ENCODE peak calls at places on chromosomes 6 and 20, in seven cellular contexts. V is stimulated activated CD8-positive, alpha-beta memory T cell treated with anti-CD3 and anti-CD28 coated beads, Interleukin-2, amount 100 ng/mL, for 48 hours; N is cardiac fibroblast; F is neural progenitor cell; L is activated T-helper 1 cell treated with anti-CD3 and anti-CD28 coated beads, Interleukin-2, amount 50 U/mL, for 16 hours; J is SHP77; P is colonic mucosa. U is an unnamed sample.

GRCh38 chr20:4320284-4320683 is 304.9 kb upstream of the RNF24 start:
- DNase-seq in V (no peak), N (no peak), F (no peak), L (no peak), J (no peak), P (no peak), U (no peak)

GRCh38 chr20:57803718-57804005 is 93.8 kb upstream of the PMEPA1 start:
- DNase-seq in V (no peak), N (no peak), F (no peak), L (no peak), J (no peak), P (no peak), U (no peak)

GRCh38 chr6:69895396-69895795 is 29.0 kb downstream of the COL19A1 start:
- DNase-seq in V (no peak), N (no peak), F (no peak), L (no peak), J (no peak), P (no peak), U (no peak)

GRCh38 chr20:59195316-59195993 is 31.8 kb downstream of the ZNF831 start:
- DNase-seq in V (no peak), N (no peak), F (no peak), L (no peak), J (no peak), P (peak; percentile 12), U (no peak)

GRCh38 chr6:160454303-160454702 is 106.1 kb downstream of the SLC22A3 start:
- DNase-seq in V (no peak), N (no peak), F (no peak), L (no peak), J (no peak), P (no peak), U (no peak)

GRCh38 chr6:2639167-2639566 is 111.6 kb downstream of the MYLK4 start:
- DNase-seq in V (no peak), N (no peak), F (no peak), L (no peak), J (no peak), P (no peak), U (no peak)

GRCh38 chr6:108492131-108492766 is 68.5 kb upstream of the FOXO3 start:
- DNase-seq in V (no peak), N (peak; percentile 74), F (peak; percentile 54), L (no peak), J (no peak), P (no peak), U (peak; percentile 31)

GRCh38 chr20:34337982-34338756 is 24.9 kb upstream of the ITCH start:
- DNase-seq in V (no peak), N (no peak), F (no peak), L (no peak), J (no peak), P (no peak), U (no peak)

GRCh38 chr6:114785235-114786127 is 442.7 kb upstream of the HS3ST5 start:
- DNase-seq in V (no peak), N (no peak), F (no peak), L (no peak), J (no peak), P (no peak), U (no peak)

GRCh38 chr20:40073535-40074111 is 615.4 kb downstream of the MAFB start:
- DNase-seq in V (no peak), N (no peak), F (peak; percentile 2), L (no peak), J (no peak), P (no peak), U (peak; percentile 42)

GRCh38 chr6:136077834-136078576 is 172.1 kb downstream of the MTFR2 start:
- DNase-seq in V (no peak), N (peak; percentile 94), F (no peak), L (no peak), J (no peak), P (no peak), U (no peak)

GRCh38 chr20:4016349-4017050 is 1.1 kb upstream of the RNF24 start:
- DNase-seq in V (no peak), N (no peak), F (no peak), L (no peak), J (no peak), P (no peak), U (no peak)

GRCh38 chr6:31597006-31597405 is 4.2 kb upstream of the NCR3 start:
- DNase-seq in V (no peak), N (peak; percentile 54), F (peak; percentile 40), L (no peak), J (peak; percentile 36), P (no peak), U (no peak)

GRCh38 chr20:5766085-5766764 is 16.0 kb downstream of the SHLD1 start:
- DNase-seq in V (no peak), N (no peak), F (no peak), L (no peak), J (no peak), P (no peak), U (no peak)

GRCh38 chr20:19560876-19561480 is 197.1 kb upstream of the RIN2 start:
- DNase-seq in V (no peak), N (peak; percentile 18), F (no peak), L (no peak), J (no peak), P (no peak), U (no peak)

GRCh38 chr6:26186652-26187051 is 99.4 kb downstream of the HFE start:
- DNase-seq in V (no peak), N (no peak), F (no peak), L (no peak), J (no peak), P (no peak), U (no peak)

GRCh38 chr6:154800338-154800737 is 67.1 kb downstream of the SCAF8 start:
- DNase-seq in V (no peak), N (no peak), F (no peak), L (no peak), J (no peak), P (no peak), U (no peak)

GRCh38 chr20:51800132-51800721 is 2.1 kb downstream of the SALL4 start:
- DNase-seq in V (peak; percentile 69), N (peak; percentile 17), F (peak; percentile 93), L (peak; percentile 27), J (no peak), P (peak; percentile 75), U (peak; percentile 87)

GRCh38 chr6:16621002-16621401 is 140.3 kb downstream of the ATXN1 start:
- DNase-seq in V (no peak), N (no peak), F (no peak), L (no peak), J (no peak), P (no peak), U (no peak)

GRCh38 chr6:29071831-29072723 is 15.0 kb downstream of the OR2B3 start:
- DNase-seq in V (peak; percentile 2), N (peak; percentile 35), F (peak; percentile 82), L (no peak), J (peak; percentile 55), P (peak; percentile 20), U (peak; percentile 82)

GRCh38 chr20:23047738-23048214 is 1.7 kb downstream of the THBD start:
- DNase-seq in V (no peak), N (no peak), F (peak; percentile 41), L (no peak), J (no peak), P (no peak), U (no peak)

GRCh38 chr6:138089325-138089724 is 17.9 kb downstream of the PERP start:
- DNase-seq in V (no peak), N (no peak), F (no peak), L (no peak), J (no peak), P (no peak), U (no peak)

GRCh38 chr6:32752580-32752979 is 10.8 kb downstream of the HLA-DQB2 start:
- DNase-seq in V (no peak), N (peak; percentile 43), F (no peak), L (no peak), J (no peak), P (peak; percentile 48), U (no peak)

GRCh38 chr6:113635222-113635970 is 221.7 kb upstream of the MARCKS start:
- DNase-seq in V (no peak), N (no peak), F (no peak), L (no peak), J (no peak), P (no peak), U (no peak)

GRCh38 chr20:25525857-25526256 is 59.5 kb downstream of the NINL start:
- DNase-seq in V (no peak), N (peak; percentile 98), F (no peak), L (no peak), J (no peak), P (no peak), U (no peak)

GRCh38 chr6:80608881-80609280 is 502.4 kb downstream of the BCKDHB start:
- DNase-seq in V (no peak), N (peak; percentile 45), F (no peak), L (no peak), J (no peak), P (no peak), U (no peak)

GRCh38 chr6:20252311-20252710 is 40.0 kb upstream of the MBOAT1 start:
- DNase-seq in V (no peak), N (no peak), F (no peak), L (no peak), J (peak; percentile 2), P (no peak), U (no peak)

GRCh38 chr20:10505320-10506226 is 70.5 kb downstream of the SLX4IP start:
- DNase-seq in V (no peak), N (peak; percentile 47), F (no peak), L (no peak), J (no peak), P (no peak), U (no peak)

GRCh38 chr6:28880894-28881780 is 42.6 kb downstream of the TRIM27 start:
- DNase-seq in V (peak; percentile 65), N (peak; percentile 90), F (peak; percentile 78), L (peak; percentile 20), J (peak; percentile 60), P (peak; percentile 87), U (peak; percentile 70)

GRCh38 chr20:44626278-44626677 is 25.2 kb downstream of the ADA start:
- DNase-seq in V (no peak), N (no peak), F (no peak), L (no peak), J (no peak), P (no peak), U (no peak)

GRCh38 chr6:150142657-150143501 is at the start of gene PPP1R14C:
- DNase-seq in V (peak; percentile 14), N (peak; percentile 2), F (peak; percentile 86), L (no peak), J (peak; percentile 57), P (peak; percentile 73), U (peak; percentile 87)

GRCh38 chr6:132919476-132919875 is 105.1 kb downstream of the RPS12 start:
- DNase-seq in V (no peak), N (peak; percentile 92), F (no peak), L (no peak), J (no peak), P (no peak), U (no peak)